ENCODE peak calls at places on chromosomes 3 and 15, in five cellular contexts. One of them, this sample, is unnamed.

GRCh38 chr3:57951106-57951882 is 56.9 kb upstream of the FLNB start:
- DNase-seq in NCI-H1105 treated with DMSO at 0.1 percent for 48 hours: no peak
- DNase-seq in fibroblast of pulmonary artery: peak; percentile 87
- DNase-seq in B cell: no peak
- DNase-seq in NCI-H1092: no peak
- DNase-seq in this sample: peak; percentile 18

GRCh38 chr3:106157411-106157810 is 288.6 kb upstream of the CBLB start:
- DNase-seq in B cell: no peak
- DNase-seq in fibroblast of pulmonary artery: no peak
- DNase-seq in NCI-H1105 treated with DMSO at 0.1 percent for 48 hours: no peak
- DNase-seq in NCI-H1092: no peak
- DNase-seq in this sample: no peak

GRCh38 chr3:177089120-177089519 is 108.2 kb downstream of the TBL1XR1 start:
- DNase-seq in NCI-H1105 treated with DMSO at 0.1 percent for 48 hours: no peak
- DNase-seq in NCI-H1092: no peak
- DNase-seq in B cell: no peak
- DNase-seq in fibroblast of pulmonary artery: no peak
- DNase-seq in this sample: no peak

GRCh38 chr3:66989241-66989640 is 8.9 kb upstream of the KBTBD8 start:
- DNase-seq in NCI-H1092: no peak
- DNase-seq in fibroblast of pulmonary artery: no peak
- DNase-seq in NCI-H1105 treated with DMSO at 0.1 percent for 48 hours: no peak
- DNase-seq in B cell: no peak
- DNase-seq in this sample: no peak

GRCh38 chr3:75262661-75263060 is 401.5 kb upstream of the FRG2C start:
- DNase-seq in NCI-H1092: no peak
- DNase-seq in B cell: no peak
- DNase-seq in NCI-H1105 treated with DMSO at 0.1 percent for 48 hours: no peak
- DNase-seq in fibroblast of pulmonary artery: no peak
- DNase-seq in this sample: no peak

GRCh38 chr15:99712415-99712814 is 20.8 kb downstream of the LYSMD4 start:
- DNase-seq in B cell: no peak
- DNase-seq in NCI-H1105 treated with DMSO at 0.1 percent for 48 hours: no peak
- DNase-seq in fibroblast of pulmonary artery: no peak
- DNase-seq in NCI-H1092: no peak
- DNase-seq in this sample: peak; percentile 16

GRCh38 chr3:113659121-113659531 is 37.3 kb downstream of the USF3 start:
- DNase-seq in NCI-H1105 treated with DMSO at 0.1 percent for 48 hours: no peak
- DNase-seq in fibroblast of pulmonary artery: no peak
- DNase-seq in B cell: peak; percentile 55
- DNase-seq in NCI-H1092: no peak
- DNase-seq in this sample: no peak

GRCh38 chr3:37704129-37704528 is 157.6 kb upstream of the CTDSPL start:
- DNase-seq in fibroblast of pulmonary artery: no peak
- DNase-seq in NCI-H1105 treated with DMSO at 0.1 percent for 48 hours: no peak
- DNase-seq in B cell: no peak
- DNase-seq in NCI-H1092: no peak
- DNase-seq in this sample: no peak

GRCh38 chr15:69719527-69719926 is 266.9 kb downstream of the RPLP1 start:
- DNase-seq in fibroblast of pulmonary artery: peak; percentile 50
- DNase-seq in NCI-H1092: no peak
- DNase-seq in NCI-H1105 treated with DMSO at 0.1 percent for 48 hours: no peak
- DNase-seq in B cell: peak; percentile 72
- DNase-seq in this sample: peak; percentile 71

GRCh38 chr3:152176998-152177397 is 91.7 kb upstream of the MBNL1 start:
- DNase-seq in fibroblast of pulmonary artery: no peak
- DNase-seq in NCI-H1105 treated with DMSO at 0.1 percent for 48 hours: no peak
- DNase-seq in B cell: no peak
- DNase-seq in NCI-H1092: no peak
- DNase-seq in this sample: no peak

GRCh38 chr3:141242722-141243092 is 11.1 kb downstream of the PXYLP1 start:
- DNase-seq in fibroblast of pulmonary artery: no peak
- DNase-seq in NCI-H1092: no peak
- DNase-seq in B cell: no peak
- DNase-seq in NCI-H1105 treated with DMSO at 0.1 percent for 48 hours: no peak
- DNase-seq in this sample: no peak

GRCh38 chr15:70101459-70102113 is 3.9 kb upstream of the TLE3 start:
- DNase-seq in B cell: no peak
- DNase-seq in fibroblast of pulmonary artery: peak; percentile 98
- DNase-seq in NCI-H1092: peak; percentile 67
- DNase-seq in NCI-H1105 treated with DMSO at 0.1 percent for 48 hours: peak; percentile 99
- DNase-seq in this sample: no peak

GRCh38 chr3:175266993-175267960 is 408.1 kb downstream of the NAALADL2 start:
- DNase-seq in NCI-H1105 treated with DMSO at 0.1 percent for 48 hours: no peak
- DNase-seq in B cell: no peak
- DNase-seq in fibroblast of pulmonary artery: peak; percentile 39
- DNase-seq in NCI-H1092: no peak
- DNase-seq in this sample: no peak

This sample was measured in activated CD4-positive, alpha-beta T cell treated with anti-CD3 and anti-CD28 coated beads for 48 hours.